ENCODE peak calls at places on chromosomes 1 and 21, in ten cellular contexts. P is HCT116, M is adrenal gland, G is IMR-90, K is stomach, D is sigmoid colon, L is heart left ventricle, W is uterus, E is thyroid gland, V is gastrocnemius medialis. H is an unnamed sample.
A peak's percentile ranks its signal among the peaks of the same experiment; 100 is the strongest.

GRCh38 chr1:2255420-2256369 is 27.6 kb downstream of the SKI start:
- DNase-seq in P (peak; percentile 85), G (peak; percentile 73), W (no peak), L (no peak), D (no peak), M (peak; percentile 44), K (no peak), E (no peak), V (no peak), H (peak; percentile 67)

GRCh38 chr1:46556822-46557221 is 5.4 kb upstream of the KNCN start:
- DNase-seq in G (peak; percentile 56), E (no peak), P (peak; percentile 21), D (no peak), M (no peak), V (no peak), W (no peak), K (no peak), L (no peak), H (no peak)

GRCh38 chr1:163320891-163321290 is 863 bp upstream of the NUF2 start:
- DNase-seq in M (no peak), L (no peak), V (no peak), E (no peak), P (no peak), D (no peak), K (no peak), G (no peak), W (no peak), H (no peak)

GRCh38 chr1:24108334-24109165 is 3.4 kb downstream of the MYOM3 start:
- DNase-seq in M (peak; percentile 72), W (no peak), V (peak; percentile 83), G (peak; percentile 69), L (no peak), E (no peak), P (peak; percentile 32), K (no peak), D (no peak), H (peak; percentile 85)

GRCh38 chr1:3671371-3672180 is 19.3 kb downstream of the TP73 start:
- DNase-seq in P (no peak), D (peak; percentile 62), K (no peak), V (no peak), E (no peak), G (no peak), M (no peak), W (no peak), L (no peak), H (peak; percentile 48)

GRCh38 chr1:118978914-118979701 is 9.0 kb downstream of the TBX15 start:
- DNase-seq in M (no peak), E (no peak), L (no peak), V (no peak), G (no peak), D (no peak), W (no peak), P (no peak), K (no peak), H (no peak)

GRCh38 chr1:188170446-188170845 is 1341.7 kb downstream of the PLA2G4A start:
- DNase-seq in L (no peak), G (no peak), D (no peak), M (no peak), E (no peak), K (no peak), W (no peak), V (no peak), P (no peak), H (no peak)

GRCh38 chr1:206002833-206003532 is at the start of gene RAB7B:
- DNase-seq in M (peak; percentile 56), E (peak; percentile 76), P (no peak), D (peak; percentile 85), L (peak; percentile 73), K (peak; percentile 75), G (peak; percentile 76), W (peak; percentile 78), V (peak; percentile 58), H (no peak)

GRCh38 chr1:169106095-169106920 is at the start of gene ATP1B1:
- DNase-seq in E (peak; percentile 92), P (peak; percentile 64), L (peak; percentile 90), G (peak; percentile 71), D (peak; percentile 94), K (peak; percentile 94), V (peak; percentile 89), M (peak; percentile 87), W (peak; percentile 85), H (peak; percentile 95)

DNA sequence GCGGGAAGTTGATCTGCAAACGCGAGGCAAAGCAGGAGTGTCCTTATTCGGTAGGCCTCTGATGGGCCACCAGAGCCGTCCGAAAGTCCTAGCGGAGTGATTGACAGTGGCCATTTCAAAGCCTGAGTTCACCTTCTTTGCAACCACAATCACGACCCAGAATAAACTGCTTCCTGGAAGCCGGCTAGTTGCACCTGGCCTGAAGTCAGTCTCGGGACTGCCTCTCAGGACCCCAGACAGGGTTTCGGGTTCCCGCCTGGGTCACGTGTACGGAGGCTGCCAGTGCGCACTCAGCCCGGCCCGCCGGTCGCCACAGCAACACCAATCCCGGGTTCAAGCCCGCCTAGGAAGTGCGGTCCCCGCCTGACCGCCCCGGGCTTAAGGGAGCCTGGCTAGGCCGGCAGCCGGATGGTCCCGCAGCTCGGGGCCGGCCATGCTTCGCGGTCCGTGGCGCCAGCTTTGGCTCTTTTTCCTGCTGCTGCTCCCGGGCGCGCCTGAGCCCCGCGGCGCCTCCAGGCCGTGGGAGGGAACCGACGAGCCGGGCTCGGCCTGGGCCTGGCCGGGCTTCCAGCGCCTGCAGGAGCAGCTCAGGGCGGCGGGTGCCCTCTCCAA is at the start of gene TOR3A:
- DNase-seq in V (peak; percentile 97), K (peak; percentile 94), D (peak; percentile 97), M (peak; percentile 94), L (peak; percentile 94), W (peak; percentile 88), G (peak; percentile 85), P (peak; percentile 68), E (peak; percentile 97), H (peak; percentile 95)
- TF ChIP-seq POLR2A in V (peak; percentile 95), K (peak; percentile 13), D (peak; percentile 53), M (peak; percentile 64), L (peak; percentile 91), W (peak; percentile 86), G (peak; percentile 64), P (no peak), E (no peak), H (peak; percentile 78)

DNA sequence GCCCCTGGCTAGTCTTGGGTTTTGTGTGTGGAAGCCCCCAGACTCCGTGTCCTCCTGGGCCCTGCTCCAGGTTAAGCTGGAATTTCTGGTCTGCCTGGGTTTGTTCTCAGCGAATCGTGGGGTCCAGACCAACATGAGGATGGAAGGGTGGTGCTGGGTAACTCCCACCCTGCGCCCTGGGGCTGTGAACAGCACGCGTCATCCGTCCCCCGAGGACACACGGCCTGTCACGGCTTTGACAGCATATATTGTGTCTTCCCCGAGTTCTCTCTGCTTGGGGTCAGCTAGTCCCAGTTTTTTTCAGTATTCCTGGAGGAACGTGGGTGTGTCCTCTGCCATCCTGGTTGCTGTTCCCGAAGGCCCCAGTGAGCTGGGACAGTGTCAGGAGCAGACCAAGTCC is 11.8 kb downstream of the GPR137B start:
- DNase-seq in L (no peak), P (no peak), M (no peak), D (no peak), E (no peak), W (no peak), V (no peak), G (no peak), K (no peak), H (no peak)
- H3K4me1 ChIP-seq in L (peaks cover 47% of the 10 kb centered on the region), P (no peaks in the 10 kb centered on the region), M (no peaks in the 10 kb centered on the region), D (peaks cover 18% of the 10 kb centered on the region), E (peaks cover 4% of the 10 kb centered on the region), W (no peaks in the 10 kb centered on the region), V (no peaks in the 10 kb centered on the region), G (no peaks in the 10 kb centered on the region), K (no peaks in the 10 kb centered on the region), H (no peaks in the 10 kb centered on the region)

DNA sequence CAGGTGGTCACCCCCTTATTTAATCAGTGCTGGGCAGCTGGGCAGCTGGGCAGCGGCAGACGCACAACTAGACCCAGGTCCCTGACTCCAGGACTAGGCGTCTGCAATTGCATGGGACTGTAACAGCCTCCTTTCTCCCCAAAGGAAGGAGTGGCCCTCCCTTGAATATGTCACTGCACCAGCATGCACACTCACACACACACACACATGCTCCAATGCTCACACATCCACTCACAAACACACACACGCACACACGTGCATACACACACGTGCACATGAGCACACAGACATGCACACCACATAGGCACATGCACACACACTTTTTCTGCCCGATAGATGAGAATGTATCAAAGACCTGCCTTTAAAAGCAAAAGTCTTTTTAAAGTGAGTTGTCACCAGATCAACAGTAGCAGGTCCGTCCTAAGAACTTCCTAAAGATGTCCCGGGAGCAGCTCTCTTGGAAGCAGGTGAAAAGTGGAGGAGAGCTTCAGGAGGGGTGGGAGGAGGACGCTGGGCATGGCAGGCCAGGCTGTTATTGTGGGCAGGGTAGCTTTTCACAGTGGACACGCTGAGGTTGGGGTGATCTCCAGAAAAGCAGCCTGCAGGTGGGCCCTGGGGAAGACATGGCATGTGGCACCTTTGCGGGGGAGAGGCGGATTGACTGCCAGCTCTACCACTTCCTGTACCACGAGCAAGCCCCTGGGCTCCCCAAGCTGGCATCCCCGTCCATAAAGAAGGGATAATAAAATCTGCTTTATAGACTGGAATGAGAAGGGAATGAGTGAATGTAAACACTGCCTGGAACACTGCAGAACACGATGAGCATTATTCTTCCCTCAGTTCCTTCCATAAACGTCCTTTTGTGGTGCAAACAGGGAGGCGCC is 1.7 kb downstream of the PDE9A start:
- DNase-seq in M (no peak), P (no peak), V (no peak), K (no peak), G (no peak), W (no peak), D (no peak), L (no peak), E (no peak), H (no peak)
- TF ChIP-seq POLR2A in M (no peak), P (no peak), V (no peak), K (no peak), G (no peak), W (no peak), D (no peak), L (no peak), E (no peak), H (no peak)

GRCh38 chr21:44929799-44930542 is 9.3 kb upstream of the ITGB2 start:
- DNase-seq in V (no peak), L (no peak), M (no peak), K (no peak), E (no peak), W (no peak), P (no peak), G (no peak), D (no peak), H (no peak)
- H3K4me1 ChIP-seq in V (no peaks in the 10 kb centered on the region), L (peaks cover 79% of the 10 kb centered on the region), M (peaks cover 28% of the 10 kb centered on the region), K (peaks cover 27% of the 10 kb centered on the region), E (peaks cover 12% of the 10 kb centered on the region), W (peaks cover 19% of the 10 kb centered on the region), P (peaks cover 34% of the 10 kb centered on the region), G (peaks cover 28% of the 10 kb centered on the region), D (peaks cover 25% of the 10 kb centered on the region), H (peaks cover 3% of the 10 kb centered on the region)

DNA sequence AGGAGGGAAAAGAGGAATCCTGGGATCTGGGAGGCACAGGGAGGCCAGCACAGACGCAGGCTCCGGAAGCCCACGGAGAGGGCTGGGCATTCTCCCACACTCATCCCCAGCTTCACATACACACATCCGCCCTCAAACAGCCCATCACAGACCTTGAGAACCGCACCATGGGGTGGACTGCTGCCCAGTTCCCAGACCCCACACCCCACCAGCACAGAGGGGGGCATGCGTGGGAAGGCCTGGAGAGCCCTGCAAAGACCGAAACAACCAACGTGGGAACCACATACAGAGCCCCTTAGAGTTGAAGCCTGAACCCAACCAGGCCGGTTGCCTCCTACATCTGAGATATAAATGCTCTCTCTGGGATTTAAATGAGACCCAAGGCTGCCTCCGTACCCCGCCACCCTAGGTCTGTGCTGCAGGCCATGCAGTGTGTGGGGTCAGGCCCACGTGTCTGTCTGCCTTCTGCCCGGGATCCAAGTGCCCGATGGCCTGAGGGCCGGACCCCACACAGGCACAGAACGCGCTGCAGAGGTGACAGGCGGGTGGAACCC is 126.2 kb upstream of the COL6A1 start:
- DNase-seq in P (no peak), K (peak; percentile 21), W (no peak), E (no peak), G (no peak), M (peak; percentile 9), L (no peak), D (no peak), V (no peak), H (no peak)
- TF ChIP-seq POLR2A in P (no peak), K (no peak), W (no peak), E (no peak), G (no peak), M (no peak), L (no peak), D (no peak), V (no peak), H (no peak)